ENCODE peak calls at places on chromosomes 1 and 21, in five cellular contexts. I is activated CD4-positive, alpha-beta memory T cell treated with anti-CD3 and anti-CD28 coated beads for 36 hours; X is omental fat pad; D is stimulated activated CD4-positive, alpha-beta T cell treated with anti-CD3 and anti-CD28 coated beads, Interleukin-15, amount 100 ng/mL, for 1 hour; A is AG04450. Q is an unnamed sample.

GRCh38 chr1:33341190-33341589 is 20.3 kb upstream of the A3GALT2 start:
- DNase-seq in I (no peak), D (no peak), X (no peak), A (no peak), Q (no peak)

GRCh38 chr1:146031476-146031875 is 9.9 kb upstream of the HJV start:
- DNase-seq in A (no peak), D (no peak), X (no peak), I (no peak), Q (no peak)

GRCh38 chr1:30868833-30869435 is 39.6 kb downstream of the SDC3 start:
- DNase-seq in I (peak), A (no peak), X (no peak), D (no peak), Q (no peak)

GRCh38 chr1:53470155-53470554 is 11.0 kb downstream of the DMRTB1 start:
- DNase-seq in A (peak), X (no peak), D (no peak), I (no peak), Q (peak)

GRCh38 chr1:19395678-19396192 is 83.6 kb downstream of the SLC66A1 start:
- DNase-seq in A (no peak), X (no peak), I (no peak), D (no peak), Q (no peak)

GRCh38 chr1:41716188-41717130 is 202.3 kb downstream of the HIVEP3 start:
- DNase-seq in A (no peak), I (no peak), X (no peak), D (no peak), Q (no peak)

GRCh38 chr1:168452329-168452728 is 91.5 kb downstream of the XCL2 start:
- DNase-seq in A (no peak), X (no peak), D (no peak), I (no peak), Q (no peak)

GRCh38 chr1:180208264-180208663 is 21.8 kb upstream of the LHX4 start:
- DNase-seq in D (no peak), X (no peak), I (no peak), A (no peak), Q (no peak)

GRCh38 chr1:202811296-202812175 is 782 bp downstream of the PCAT6 start:
- DNase-seq in D (no peak), A (no peak), I (peak), X (no peak), Q (no peak)

GRCh38 chr1:30476476-30476875 is 246.9 kb downstream of the MATN1 start:
- DNase-seq in A (no peak), D (no peak), I (no peak), X (no peak), Q (no peak)

GRCh38 chr1:206713910-206714312 is 29.2 kb downstream of the MAPKAPK2 start:
- DNase-seq in D (no peak), A (no peak), I (no peak), X (no peak), Q (no peak)

GRCh38 chr21:28485301-28486022 is 507.2 kb downstream of the LTN1 start:
- DNase-seq in X (no peak), A (peak), I (no peak), D (no peak), Q (peak)

GRCh38 chr1:175134500-175134899 is 58.1 kb downstream of the KIAA0040 start:
- DNase-seq in I (no peak), A (no peak), X (no peak), D (no peak), Q (no peak)

GRCh38 chr1:186958520-186958919 is 129.8 kb downstream of the PLA2G4A start:
- DNase-seq in A (peak), X (no peak), D (no peak), I (no peak), Q (no peak)

GRCh38 chr1:21497466-21498061 is 11.7 kb upstream of the ALPL start:
- DNase-seq in X (no peak), I (no peak), A (no peak), D (no peak), Q (no peak)

GRCh38 chr1:52970149-52970548 is 43.1 kb downstream of the SCP2 start:
- DNase-seq in D (no peak), X (no peak), I (no peak), A (no peak), Q (peak)

GRCh38 chr1:240666548-240667198 is 54.7 kb upstream of the GREM2 start:
- DNase-seq in A (no peak), I (peak), X (no peak), D (no peak), Q (no peak)

GRCh38 chr1:36866168-36866814 is 168.0 kb downstream of the GRIK3 start:
- DNase-seq in X (no peak), I (no peak), D (no peak), A (no peak), Q (no peak)

GRCh38 chr1:5901150-5901549 is 91.1 kb downstream of the NPHP4 start:
- DNase-seq in I (no peak), D (no peak), X (no peak), A (no peak), Q (no peak)

GRCh38 chr1:97820470-97821188 is 100.2 kb downstream of the DPYD start:
- DNase-seq in D (no peak), A (peak), X (no peak), I (no peak), Q (no peak)

GRCh38 chr1:116020668-116021272 is 44.5 kb downstream of the SLC22A15 start:
- DNase-seq in A (no peak), I (peak), D (peak), X (no peak), Q (peak)

GRCh38 chr1:187010571-187011309 is 182.0 kb downstream of the PLA2G4A start:
- DNase-seq in X (no peak), A (no peak), I (no peak), D (no peak), Q (no peak)

GRCh38 chr1:31793586-31794285 is 22.1 kb downstream of the SPOCD1 start:
- DNase-seq in X (no peak), D (no peak), A (no peak), I (no peak), Q (no peak)

GRCh38 chr1:95115708-95116137 is 1.4 kb upstream of the TLCD4 start:
- DNase-seq in A (no peak), X (no peak), D (no peak), I (no peak), Q (no peak)

GRCh38 chr1:216665381-216665780 is 57.8 kb downstream of the ESRRG start:
- DNase-seq in D (no peak), A (peak), I (no peak), X (no peak), Q (no peak)

GRCh38 chr21:31318971-31319370 is 25.1 kb downstream of the TIAM1 start:
- DNase-seq in I (no peak), X (no peak), D (no peak), A (no peak), Q (no peak)